ENCODE peak calls at places on chromosomes 4 and X, in ten cellular contexts. Z is activated CD4-positive, alpha-beta T cell treated with anti-CD3 and anti-CD28 coated beads, Interleukin-2, amount 10 ng/mL, durations not matched to agents 7 days and 5 days; E is tibial nerve; K is CD8-positive, alpha-beta T cell; L is stimulated activated CD4-positive, alpha-beta T cell treated with anti-CD3 and anti-CD28 coated beads, Interleukin-4, amount 100 ng/mL, for 4 hours; J is Calu3; X is mammary epithelial cell; P is MG63; A is iPS DF 6.9; D is T-helper 2 cell. R is an unnamed sample.

GRCh38 chr4:98720871-98721480 is 62.6 kb upstream of the TSPAN5 start:
- DNase-seq in P (no peak), K (no peak), D (no peak), J (no peak), L (no peak), X (peak), E (no peak), Z (no peak), A (no peak), R (peak)

GRCh38 chr4:20418865-20419451 is 167.3 kb downstream of the SLIT2 start:
- DNase-seq in E (no peak), P (no peak), A (no peak), J (no peak), L (no peak), D (no peak), Z (peak), X (peak), K (no peak), R (peak)

GRCh38 chr4:52912608-52913007 is 50.5 kb downstream of the RASL11B start:
- DNase-seq in K (no peak), X (no peak), P (no peak), J (no peak), Z (no peak), D (no peak), A (no peak), L (no peak), E (no peak), R (no peak)

GRCh38 chr4:71377561-71377960 is 38.7 kb downstream of the SLC4A4 start:
- DNase-seq in D (no peak), K (no peak), X (peak), Z (no peak), L (no peak), J (no peak), P (peak), E (no peak), A (no peak), R (peak)

GRCh38 chr4:73252001-73252400 is 6.6 kb downstream of the ANKRD17 start:
- DNase-seq in Z (no peak), A (no peak), X (no peak), K (no peak), L (no peak), P (no peak), E (no peak), D (no peak), J (no peak), R (no peak)

GRCh38 chr4:109826719-109827118 is 1.1 kb upstream of the RRH start:
- DNase-seq in D (no peak), X (no peak), A (no peak), Z (no peak), L (no peak), J (no peak), K (no peak), E (no peak), P (no peak), R (peak)

GRCh38 chr4:149523039-149523438 is 292.6 kb downstream of the IQCM start:
- DNase-seq in Z (no peak), J (no peak), L (no peak), D (no peak), A (no peak), K (no peak), P (no peak), X (no peak), E (no peak), R (no peak)

GRCh38 chr4:98627883-98628282 is 30.5 kb downstream of the TSPAN5 start:
- DNase-seq in E (no peak), Z (no peak), X (peak), J (no peak), P (no peak), K (no peak), L (no peak), A (no peak), D (no peak), R (peak)

GRCh38 chr4:73450398-73451004 is 14.5 kb downstream of the AFP start:
- DNase-seq in K (no peak), J (peak), X (peak), E (no peak), A (no peak), P (peak), L (no peak), D (no peak), Z (no peak), R (peak)

GRCh38 chrX:48474127-48474526 is 1.9 kb upstream of the FTSJ1 start:
- DNase-seq in P (no peak), A (no peak), Z (peak), J (peak), L (no peak), E (no peak), D (no peak), X (no peak), K (no peak), R (no peak)

GRCh38 chr4:154998284-154998683 is 210.2 kb upstream of the NPY2R start:
- DNase-seq in P (no peak), A (no peak), X (no peak), L (no peak), E (no peak), J (no peak), Z (no peak), D (no peak), K (no peak), R (no peak)

GRCh38 chr4:185867770-185868169 is 55.8 kb upstream of the SORBS2 start:
- DNase-seq in L (no peak), E (no peak), X (no peak), K (no peak), P (no peak), Z (no peak), J (no peak), A (no peak), D (no peak), R (no peak)

GRCh38 chr4:122980860-122981259 is 58.5 kb upstream of the NUDT6 start:
- DNase-seq in J (no peak), L (no peak), Z (no peak), A (no peak), P (no peak), K (no peak), D (no peak), E (no peak), X (no peak), R (no peak)

GRCh38 chr4:47510506-47511143 is 25.6 kb downstream of the ATP10D start:
- DNase-seq in J (no peak), P (no peak), X (no peak), L (no peak), Z (no peak), A (no peak), E (no peak), K (no peak), D (no peak), R (peak)

GRCh38 chrX:154434394-154435168 is 2.4 kb upstream of the GDI1 start:
- DNase-seq in Z (no peak), D (no peak), E (no peak), A (no peak), J (no peak), K (no peak), L (no peak), X (no peak), P (no peak), R (no peak)

GRCh38 chrX:31480696-31481095 is 408.9 kb upstream of the FTHL17 start:
- DNase-seq in A (no peak), D (no peak), J (no peak), Z (no peak), X (no peak), P (no peak), K (no peak), E (no peak), L (no peak), R (no peak)

GRCh38 chr4:147678796-147679549 is 5.0 kb downstream of the PRMT9 start:
- DNase-seq in J (no peak), Z (no peak), X (no peak), A (peak), P (no peak), E (no peak), D (no peak), K (no peak), L (no peak), R (no peak)

R was measured in bronchial epithelial cell.